ENCODE peak calls at places on chromosomes 11 and 22, in ten cellular contexts. C is stomach; F is CD4-positive, CD25-positive, alpha-beta regulatory T cell; O is pancreas; P is hepatocyte; H is left ventricle myocardium inferior; T is upper lobe of right lung; E is thoracic aorta; M is mesendoderm; R is dorsolateral prefrontal cortex. X is an unnamed sample.

GRCh38 chr11:8720376-8720775 is 37.8 kb downstream of the RPL27A start:
- DNase-seq in H (no peak), T (no peak), M (no peak), R (no peak), E (no peak), P (no peak), C (peak; percentile 40), O (no peak), F (no peak), X (peak; percentile 22)

GRCh38 chr11:133821776-133822175 is 23.5 kb downstream of the SPATA19 start:
- DNase-seq in P (peak; percentile 87), H (peak; percentile 41), F (no peak), O (peak; percentile 57), M (peak; percentile 90), T (no peak), E (no peak), R (peak; percentile 78), C (peak; percentile 65), X (no peak)

GRCh38 chr11:132858203-132858602 is 674.1 kb downstream of the OPCML start:
- DNase-seq in R (no peak), O (no peak), H (no peak), M (peak; percentile 91), F (no peak), P (peak; percentile 42), E (no peak), C (no peak), T (no peak), X (peak; percentile 57)

GRCh38 chr11:30717621-30718020 is 131.5 kb upstream of the MPPED2 start:
- DNase-seq in T (no peak), H (no peak), M (no peak), P (no peak), C (no peak), O (no peak), E (no peak), R (no peak), F (no peak), X (no peak)

GRCh38 chr11:86952221-86952875 is 2.8 kb downstream of the FZD4 start:
- DNase-seq in P (no peak), F (no peak), R (no peak), H (no peak), T (no peak), C (no peak), E (no peak), O (no peak), M (no peak), X (peak; percentile 74)

GRCh38 chr22:48952256-48953102 is 875.2 kb downstream of the BRD1 start:
- DNase-seq in H (no peak), M (no peak), O (no peak), P (no peak), R (peak; percentile 41), E (no peak), C (peak; percentile 10), F (no peak), T (peak; percentile 53), X (no peak)

GRCh38 chr11:121722431-121723256 is 269.9 kb upstream of the SORL1-AS1 start:
- DNase-seq in C (peak; percentile 40), P (peak; percentile 90), M (peak; percentile 95), E (peak; percentile 74), F (no peak), H (peak; percentile 80), T (peak; percentile 70), O (peak; percentile 79), R (peak; percentile 93), X (peak; percentile 91)

GRCh38 chr11:120073196-120073595 is 64.7 kb downstream of the TRIM29 start:
- DNase-seq in H (no peak), M (no peak), F (no peak), P (no peak), T (peak; percentile 34), R (no peak), E (no peak), O (no peak), C (no peak), X (no peak)

GRCh38 chr22:33036881-33037280 is 21.3 kb downstream of the SYN3 start:
- DNase-seq in O (no peak), H (no peak), M (no peak), E (no peak), R (no peak), T (no peak), P (no peak), F (no peak), C (no peak), X (no peak)

GRCh38 chr22:33034753-33035152 is 23.4 kb downstream of the SYN3 start:
- DNase-seq in T (no peak), H (no peak), P (no peak), E (no peak), F (no peak), O (no peak), C (peak; percentile 65), M (no peak), R (no peak), X (no peak)

GRCh38 chr22:33035276-33035863 is 22.8 kb downstream of the SYN3 start:
- DNase-seq in T (no peak), M (peak; percentile 68), C (no peak), O (no peak), P (no peak), R (no peak), F (no peak), E (no peak), H (no peak), X (no peak)

GRCh38 chr22:33038836-33039235 is 19.3 kb downstream of the SYN3 start:
- DNase-seq in P (peak; percentile 31), T (no peak), O (no peak), H (no peak), F (no peak), R (no peak), C (no peak), E (no peak), M (no peak), X (no peak)

GRCh38 chr22:33038131-33038772 is 19.9 kb downstream of the SYN3 start:
- DNase-seq in C (no peak), R (peak; percentile 60), O (no peak), H (no peak), T (no peak), F (no peak), P (peak; percentile 54), E (no peak), M (peak; percentile 35), X (peak; percentile 54)
- H3K27me3 ChIP-seq in C (no peaks in the 10 kb centered on the region), R (no peaks in the 10 kb centered on the region), O (no peaks in the 10 kb centered on the region), H (peaks cover 86% of the 10 kb centered on the region), T (no peaks in the 10 kb centered on the region), F (no peaks in the 10 kb centered on the region), P (peaks cover 3% of the 10 kb centered on the region), E (no peaks in the 10 kb centered on the region), M (no peaks in the 10 kb centered on the region), X (peaks cover 36% of the 10 kb centered on the region)

DNA sequence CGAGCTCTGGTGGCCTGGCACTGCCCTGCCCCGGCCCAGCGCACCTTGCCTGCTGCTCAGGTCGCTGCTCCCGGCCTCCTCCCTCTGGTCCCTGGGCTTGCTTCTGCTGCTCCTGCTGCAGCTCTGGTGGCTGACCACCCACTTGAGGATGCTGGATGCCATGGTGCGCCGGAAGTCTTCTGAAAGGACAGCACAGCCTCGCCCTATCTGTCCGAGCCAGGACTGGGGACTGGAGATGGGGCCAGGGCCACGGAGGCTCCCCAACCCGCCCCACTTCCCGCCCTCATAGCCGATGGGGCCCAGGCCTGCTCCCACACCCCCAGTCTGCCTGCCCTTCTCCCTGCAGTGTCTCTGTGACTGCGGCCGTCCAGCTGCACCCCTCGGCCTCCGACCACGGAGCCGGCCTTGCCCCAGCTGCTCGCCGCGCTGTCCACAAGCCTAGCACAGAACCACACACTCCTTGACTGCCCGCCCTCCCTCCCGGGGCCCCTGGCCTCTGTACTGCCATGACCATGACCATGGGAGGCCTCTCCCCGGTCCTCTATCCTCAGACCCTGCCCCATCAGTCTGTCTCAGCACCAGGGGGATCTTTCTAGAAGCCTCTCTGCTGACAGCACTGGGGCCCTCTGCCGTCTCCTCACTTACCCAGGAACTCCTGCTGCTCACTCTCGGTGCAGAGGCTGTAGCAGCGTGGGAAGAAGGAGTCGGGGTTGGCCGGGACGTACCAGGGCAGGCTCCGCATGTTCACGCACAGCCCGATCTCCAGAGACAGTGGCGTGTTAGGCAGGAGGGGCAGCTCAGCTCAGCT is 12.7 kb downstream of the TTLL8 start:
- DNase-seq in O (no peak), F (no peak), H (no peak), E (no peak), P (peak; percentile 5), M (no peak), C (no peak), R (no peak), T (peak; percentile 63), X (no peak)
- H3K27me3 ChIP-seq in O (no peaks in the 10 kb centered on the region), F (no peaks in the 10 kb centered on the region), H (peaks cover 54% of the 10 kb centered on the region), E (no peaks in the 10 kb centered on the region), P (no peaks in the 10 kb centered on the region), M (no peaks in the 10 kb centered on the region), C (no peaks in the 10 kb centered on the region), R (no peaks in the 10 kb centered on the region), T (peaks cover 16% of the 10 kb centered on the region), X (peaks cover 23% of the 10 kb centered on the region)

GRCh38 chr11:45026835-45027234 is 76.2 kb upstream of the TP53I11 start:
- DNase-seq in H (no peak), C (no peak), M (no peak), F (no peak), T (no peak), P (no peak), O (no peak), R (no peak), E (no peak), X (no peak)

GRCh38 chr11:45027312-45027711 is 76.6 kb upstream of the TP53I11 start:
- DNase-seq in T (no peak), H (no peak), P (no peak), F (no peak), C (no peak), R (no peak), M (no peak), E (no peak), O (no peak), X (no peak)

GRCh38 chr11:45031912-45032519 is 81.3 kb upstream of the TP53I11 start:
- DNase-seq in T (no peak), F (no peak), O (no peak), C (peak; percentile 21), R (no peak), P (no peak), H (no peak), E (no peak), M (no peak), X (no peak)

GRCh38 chr11:45028921-45029680 is 78.4 kb upstream of the TP53I11 start:
- DNase-seq in H (peak; percentile 44), P (no peak), T (no peak), O (no peak), R (no peak), M (no peak), C (no peak), E (no peak), F (no peak), X (no peak)

DNA sequence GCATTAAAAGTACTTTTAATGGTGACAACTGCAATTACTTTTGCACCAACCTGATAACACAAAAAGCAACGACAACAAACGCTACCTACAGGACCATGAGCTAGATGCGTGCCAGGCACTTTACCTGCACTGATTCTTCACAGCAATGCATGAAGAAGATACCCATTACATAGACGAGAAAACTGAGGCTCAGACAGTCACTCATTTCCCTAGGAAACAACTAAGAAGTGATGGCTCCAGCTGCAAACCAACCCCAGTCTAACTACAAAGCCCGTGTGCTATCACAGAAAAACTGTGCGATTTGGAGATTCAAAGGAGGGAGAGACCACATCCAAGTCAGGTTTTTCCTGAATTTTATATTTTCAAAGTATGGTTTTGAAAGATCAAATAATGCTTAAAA is 80.1 kb upstream of the TP53I11 start:
- DNase-seq in C (peak; percentile 1), F (no peak), R (no peak), M (no peak), T (no peak), E (no peak), H (no peak), O (no peak), P (no peak), X (no peak)
- H3K27me3 ChIP-seq in C (no peaks in the 10 kb centered on the region), F (no peaks in the 10 kb centered on the region), R (no peaks in the 10 kb centered on the region), M (no peaks in the 10 kb centered on the region), T (no peaks in the 10 kb centered on the region), E (no peaks in the 10 kb centered on the region), H (no peaks in the 10 kb centered on the region), O (no peaks in the 10 kb centered on the region), P (peaks cover 2% of the 10 kb centered on the region), X (peaks cover 42% of the 10 kb centered on the region)

DNA sequence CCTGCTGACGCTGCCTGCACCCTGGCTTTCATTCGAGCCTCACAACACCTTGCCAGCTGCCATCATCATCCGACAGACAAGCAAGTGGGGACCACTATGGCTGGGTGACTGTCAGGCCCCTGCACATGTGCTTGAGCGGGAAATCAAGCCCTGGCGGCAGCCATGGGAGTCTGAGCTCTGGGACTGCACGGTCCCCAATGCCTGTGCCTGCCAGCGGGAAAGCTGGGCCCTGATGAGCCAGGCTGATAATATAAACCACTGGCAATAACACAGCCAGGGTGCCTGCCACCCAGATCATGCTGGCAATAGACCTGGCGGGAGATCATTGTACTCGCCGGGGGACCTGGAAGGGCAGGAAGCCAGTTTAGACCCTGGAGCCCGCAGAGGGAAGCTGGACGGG is 2.5 kb downstream of the FGF3 start:
- DNase-seq in C (no peak), M (no peak), T (no peak), R (no peak), E (no peak), F (no peak), H (no peak), O (no peak), P (no peak), X (no peak)
- H3K27me3 ChIP-seq in C (peaks cover 22% of the 10 kb centered on the region), M (peaks cover 41% of the 10 kb centered on the region), T (peaks cover 60% of the 10 kb centered on the region), R (peaks cover 51% of the 10 kb centered on the region), E (peaks cover 3% of the 10 kb centered on the region), F (no peaks in the 10 kb centered on the region), H (peaks cover 94% of the 10 kb centered on the region), O (no peaks in the 10 kb centered on the region), P (peaks cover 73% of the 10 kb centered on the region), X (peaks cover 62% of the 10 kb centered on the region)